ENCODE peak calls at places on chromosomes 2 and 18, in four cellular contexts. C, E, F and V are unnamed samples.

GRCh38 chr18:48021273-48021914 is 90.9 kb upstream of the SMAD2 start:
- DNase-seq in C (no peak), F (no peak), E (no peak), V (no peak)

GRCh38 chr18:27954226-27954625 is 222.7 kb downstream of the CDH2 start:
- DNase-seq in F (no peak), C (no peak), E (no peak), V (no peak)

GRCh38 chr2:31075936-31076590 is 62.2 kb downstream of the GALNT14 start:
- DNase-seq in C (no peak), E (no peak), F (no peak), V (no peak)

GRCh38 chr2:24313744-24314632 is 46.3 kb downstream of the ITSN2 start:
- DNase-seq in E (no peak), C (no peak), F (no peak), V (no peak)

GRCh38 chr18:55464581-55464980 is 123.4 kb downstream of the TCF4 start:
- DNase-seq in C (no peak), F (no peak), E (no peak), V (no peak)

GRCh38 chr2:128413718-128414341 is 95.2 kb upstream of the HS6ST1 start:
- DNase-seq in C (no peak), E (no peak), F (no peak), V (no peak)

GRCh38 chr2:227745594-227745993 is at the start of gene SCYGR8:
- DNase-seq in E (no peak), F (no peak), C (no peak), V (no peak)

GRCh38 chr2:240991378-240992263 is 6.8 kb upstream of the SNED1 start:
- DNase-seq in E (peak), F (peak), C (peak), V (no peak)

GRCh38 chr2:240379089-240379636 is 56.3 kb upstream of the GPC1 start:
- DNase-seq in E (no peak), F (no peak), C (no peak), V (no peak)

GRCh38 chr2:98040331-98040939 is 44.7 kb upstream of the TMEM131 start:
- DNase-seq in C (no peak), E (no peak), F (no peak), V (no peak)

GRCh38 chr2:233480490-233481202 is 85.9 kb downstream of the USP40 start:
- DNase-seq in E (no peak), F (peak), C (no peak), V (no peak)

GRCh38 chr2:234015861-234016260 is 34.6 kb upstream of the SPP2 start:
- DNase-seq in C (no peak), E (no peak), F (no peak), V (no peak)

GRCh38 chr2:3745901-3746300 is 42.5 kb downstream of the DCDC2C start:
- DNase-seq in C (no peak), F (no peak), E (no peak), V (no peak)

GRCh38 chr18:79779700-79780190 is 18.0 kb upstream of the KCNG2 start:
- DNase-seq in F (no peak), E (no peak), C (no peak), V (no peak)

GRCh38 chr2:42795275-42795674 is 2.9 kb upstream of the HAAO start:
- DNase-seq in F (no peak), E (no peak), C (no peak), V (no peak)

GRCh38 chr18:63192885-63193349 is 126.7 kb downstream of the BCL2 start:
- DNase-seq in E (no peak), F (no peak), C (no peak), V (no peak)

GRCh38 chr2:116979941-116980340 is 834.5 kb upstream of the DDX18 start:
- DNase-seq in E (no peak), F (no peak), C (no peak), V (no peak)

DNA sequence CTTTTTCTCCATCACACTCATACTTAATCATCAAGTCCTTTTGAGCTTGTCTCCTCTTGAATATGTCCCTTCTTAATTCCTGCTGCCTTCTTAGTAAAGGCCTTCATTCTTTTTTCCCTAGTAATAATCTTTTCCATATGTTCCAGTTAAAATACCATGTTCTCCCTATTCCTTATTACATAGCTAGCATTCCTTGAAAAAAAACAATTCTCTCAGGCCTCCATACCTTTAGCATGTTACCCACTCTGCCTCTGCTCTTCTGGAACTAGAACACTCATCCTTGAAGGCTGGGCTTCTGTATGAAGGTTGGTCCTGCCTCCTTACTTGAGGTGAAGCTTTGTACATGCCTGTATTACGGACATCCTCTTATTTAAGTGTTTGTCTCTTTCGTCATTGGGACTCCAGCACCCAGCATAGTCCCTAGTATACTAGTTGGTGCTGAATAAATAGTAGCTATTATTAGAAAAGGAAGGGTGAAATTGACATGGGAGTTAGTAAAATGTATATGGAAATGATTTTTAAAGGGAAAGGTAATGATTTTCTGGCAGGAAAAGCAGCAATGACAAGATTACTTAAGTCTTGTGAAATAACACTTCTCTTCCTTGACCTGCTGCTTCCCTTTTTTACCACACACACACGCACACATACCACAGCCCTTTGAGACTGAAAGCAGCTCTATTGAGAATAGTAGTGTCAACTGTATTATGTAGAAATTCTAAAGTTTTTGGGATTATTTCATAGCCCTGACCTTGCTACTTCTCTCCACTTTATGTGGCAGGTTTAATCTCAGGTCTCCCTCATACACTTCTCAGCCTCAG is 45.6 kb downstream of the REL start:
- DNase-seq in F (no peak), C (no peak), E (no peak), V (no peak)
- H3K27ac ChIP-seq in F (no peak), C (no peak), E (peak), V (no peak)

GRCh38 chr18:58438161-58438983 is 190.5 kb downstream of the ALPK2 start:
- DNase-seq in E (no peak), F (no peak), C (no peak), V (no peak)
- H3K27ac ChIP-seq in E (peak), F (peak), C (no peak), V (no peak)

GRCh38 chr18:12049983-12050811 is 43.4 kb upstream of the ANKRD62 start:
- DNase-seq in F (no peak), C (no peak), E (no peak), V (no peak)
- H3K27ac ChIP-seq in F (peak), C (no peak), E (no peak), V (no peak)

GRCh38 chr2:108619916-108620620 is 85.8 kb downstream of the LIMS1 start:
- DNase-seq in F (no peak), E (no peak), C (no peak), V (no peak)
- H3K27ac ChIP-seq in F (peak), E (peak), C (peak), V (no peak)